ENCODE peak calls at places on chromosomes 12 and 14, in six cellular contexts. L is ovary; P is sigmoid colon; C is left ventricle myocardium inferior; N is naive thymus-derived CD4-positive, alpha-beta T cell; D is mucosa of descending colon. O is an unnamed sample.

GRCh38 chr12:54006700-54007220 is 2.0 kb upstream of the HOXC8 start:
- DNase-seq in L (no peak), P (no peak), D (no peak), C (no peak), N (no peak), O (no peak)

GRCh38 chr14:95056476-95056875 is 100.9 kb downstream of the DICER1 start:
- DNase-seq in N (no peak), L (no peak), C (no peak), P (peak; percentile 61), D (no peak), O (peak; percentile 51)

GRCh38 chr14:88791629-88792571 is 853 bp downstream of the EML5 start:
- DNase-seq in P (peak; percentile 66), D (no peak), N (peak; percentile 1), L (peak; percentile 39), C (no peak), O (no peak)

GRCh38 chr14:81519200-81519998 is 14.3 kb downstream of the SEL1L start:
- DNase-seq in D (no peak), C (no peak), L (no peak), N (peak; percentile 17), P (no peak), O (no peak)

GRCh38 chr12:45726594-45727300 is 2.8 kb upstream of the ARID2 start:
- DNase-seq in N (peak; percentile 11), D (peak; percentile 77), L (peak; percentile 68), P (peak; percentile 83), C (peak; percentile 61), O (peak; percentile 62)

GRCh38 chr12:27552886-27553560 is 29.0 kb downstream of the PPFIBP1 start:
- DNase-seq in C (no peak), N (no peak), P (no peak), D (no peak), L (no peak), O (no peak)

GRCh38 chr12:53502331-53502730 is 1.2 kb downstream of the TARBP2 start:
- DNase-seq in N (no peak), P (peak; percentile 49), L (peak; percentile 50), C (no peak), D (no peak), O (no peak)

GRCh38 chr12:6460751-6461371 is 9.0 kb downstream of the TAPBPL start:
- DNase-seq in D (no peak), L (no peak), C (no peak), N (peak; percentile 54), P (no peak), O (no peak)

GRCh38 chr12:25949343-25949742 is 9.1 kb upstream of the RASSF8 start:
- DNase-seq in L (no peak), N (no peak), P (no peak), D (no peak), C (no peak), O (no peak)

GRCh38 chr12:114925076-114925475 is 241.1 kb upstream of the TBX3 start:
- DNase-seq in P (no peak), D (no peak), L (no peak), C (no peak), N (no peak), O (no peak)

GRCh38 chr12:58801986-58802385 is 118.3 kb downstream of the LRIG3 start:
- DNase-seq in L (no peak), N (no peak), D (no peak), P (no peak), C (no peak), O (no peak)

GRCh38 chr12:34297790-34298164 is 275.5 kb downstream of the ALG10 start:
- DNase-seq in C (no peak), N (no peak), L (no peak), P (no peak), D (no peak), O (peak; percentile 27)
- H3K9me3 ChIP-seq in C (peaks cover 16% of the 10 kb centered on the region), N (peaks cover 56% of the 10 kb centered on the region), L (no peaks in the 10 kb centered on the region), P (no peaks in the 10 kb centered on the region), D (peaks cover 99% of the 10 kb centered on the region), O (no peaks in the 10 kb centered on the region)

GRCh38 chr14:48341069-48341468 is 665.7 kb upstream of the MDGA2 start:
- DNase-seq in D (no peak), N (no peak), P (no peak), L (no peak), C (no peak), O (no peak)
- H3K9me3 ChIP-seq in D (peaks cover 33% of the 10 kb centered on the region), N (no peaks in the 10 kb centered on the region), P (no peaks in the 10 kb centered on the region), L (no peaks in the 10 kb centered on the region), C (peaks cover 10% of the 10 kb centered on the region), O (no peaks in the 10 kb centered on the region)

DNA sequence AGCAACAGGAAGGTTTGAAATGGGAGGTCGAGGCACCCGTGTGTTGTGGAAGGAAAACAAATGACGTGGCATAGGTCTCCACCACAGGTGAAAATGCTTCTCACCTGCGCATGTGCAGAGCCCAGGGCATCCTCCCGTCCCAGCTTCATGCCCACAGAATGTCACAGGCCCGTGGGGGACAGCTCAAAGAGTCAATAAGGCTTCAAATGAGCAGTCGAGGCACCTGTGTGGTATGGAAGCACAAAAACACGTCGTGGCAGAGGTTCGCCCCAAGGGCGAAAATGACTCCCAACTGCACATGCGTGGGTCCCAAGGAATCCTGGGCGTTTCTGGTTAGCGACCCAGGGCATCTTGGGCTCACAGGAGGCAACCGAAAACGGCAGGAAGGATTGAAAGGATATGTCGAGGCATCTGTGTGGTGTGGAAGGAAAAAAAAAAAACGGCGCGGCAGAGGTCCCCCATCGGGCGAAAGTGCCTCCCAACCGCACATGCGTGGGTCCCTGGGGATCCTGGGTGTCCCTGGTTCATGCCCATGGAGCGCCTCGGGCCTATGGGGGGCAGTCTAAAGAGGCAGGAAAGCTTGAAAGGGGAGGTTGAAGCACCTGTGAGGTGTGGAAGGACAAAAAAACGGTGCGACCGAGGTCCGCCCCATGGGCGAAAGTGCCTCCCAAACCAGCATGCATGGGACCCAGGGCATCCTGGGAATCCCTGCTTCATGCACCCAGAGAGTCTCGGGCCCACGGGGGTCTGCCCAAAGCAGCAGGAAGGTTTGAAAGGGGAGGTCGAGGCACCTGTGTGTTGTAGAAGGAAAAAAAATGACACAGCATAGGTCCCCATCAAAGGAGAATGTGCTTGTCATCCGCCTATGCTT is 578.5 kb downstream of the ALG10 start:
- DNase-seq in P (no peak), C (no peak), D (peak; percentile 11), L (no peak), N (no peak), O (peak; percentile 23)
- H3K9me3 ChIP-seq in P (peaks cover 16% of the 10 kb centered on the region), C (peaks cover 100% of the 10 kb centered on the region), D (peaks cover 100% of the 10 kb centered on the region), L (no peaks in the 10 kb centered on the region), N (peaks cover 96% of the 10 kb centered on the region), O (peaks cover 2% of the 10 kb centered on the region)

GRCh38 chr14:36522347-36522971 is 2.4 kb upstream of the NKX2-1 start:
- DNase-seq in C (no peak), D (peak; percentile 18), L (no peak), N (no peak), P (no peak), O (no peak)

GRCh38 chr14:36525746-36526099 is 5.7 kb upstream of the NKX2-1 start:
- DNase-seq in L (no peak), C (no peak), P (no peak), D (no peak), N (no peak), O (no peak)

GRCh38 chr14:36522972-36523685 is 3.1 kb upstream of the NKX2-1 start:
- DNase-seq in D (no peak), N (no peak), P (no peak), C (no peak), L (no peak), O (no peak)

GRCh38 chr14:36524220-36524837 is 4.3 kb upstream of the NKX2-1 start:
- DNase-seq in P (no peak), C (no peak), L (no peak), D (no peak), N (no peak), O (no peak)

DNA sequence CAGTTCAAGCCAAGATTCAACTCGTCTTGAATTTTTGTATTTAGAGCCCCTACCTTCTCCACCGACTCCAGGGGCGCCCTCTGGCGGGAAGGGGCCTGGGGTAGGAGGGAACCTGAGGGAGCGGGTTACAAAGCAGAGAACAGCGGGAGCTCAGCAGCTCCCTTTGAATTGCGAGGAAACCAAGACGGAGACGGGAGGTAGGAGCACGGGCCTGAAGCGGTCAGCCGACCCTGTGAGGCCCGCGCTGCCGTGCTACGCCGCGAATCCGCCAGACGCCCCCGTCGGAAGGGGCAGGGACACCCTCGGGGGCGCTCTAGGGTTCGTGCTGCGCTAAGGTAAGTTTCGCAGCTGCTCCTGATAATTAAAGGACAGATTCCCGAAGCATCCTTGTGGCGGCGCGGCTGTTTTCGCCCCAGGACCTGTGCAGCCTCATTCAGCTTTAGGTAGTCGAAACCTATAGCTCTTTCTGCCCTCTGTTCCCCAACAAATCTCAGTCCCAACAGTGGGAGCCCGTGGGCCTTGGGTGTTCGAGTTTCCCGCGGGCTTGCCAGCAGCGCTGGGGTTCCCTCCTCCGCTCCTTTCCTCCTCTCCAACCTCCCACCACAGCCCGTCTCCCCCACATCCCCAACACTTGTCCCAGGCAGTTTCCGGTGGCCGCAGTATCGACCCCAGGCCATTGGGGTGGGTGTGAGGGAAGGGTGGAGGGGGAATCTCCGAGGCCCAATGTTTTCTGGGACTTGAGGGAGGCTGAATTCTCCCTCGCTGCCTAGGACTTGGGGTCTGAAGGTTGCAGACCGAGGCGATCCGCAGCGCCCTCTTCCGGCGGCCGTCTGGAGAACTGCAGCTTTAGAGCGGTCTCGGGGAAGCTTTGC is 5.1 kb upstream of the NKX2-1 start:
- DNase-seq in D (peak; percentile 62), N (no peak), C (no peak), P (no peak), L (no peak), O (no peak)
- H3K9me3 ChIP-seq in D (no peaks in the 10 kb centered on the region), N (no peaks in the 10 kb centered on the region), C (no peaks in the 10 kb centered on the region), P (no peaks in the 10 kb centered on the region), L (no peaks in the 10 kb centered on the region), O (no peaks in the 10 kb centered on the region)

DNA sequence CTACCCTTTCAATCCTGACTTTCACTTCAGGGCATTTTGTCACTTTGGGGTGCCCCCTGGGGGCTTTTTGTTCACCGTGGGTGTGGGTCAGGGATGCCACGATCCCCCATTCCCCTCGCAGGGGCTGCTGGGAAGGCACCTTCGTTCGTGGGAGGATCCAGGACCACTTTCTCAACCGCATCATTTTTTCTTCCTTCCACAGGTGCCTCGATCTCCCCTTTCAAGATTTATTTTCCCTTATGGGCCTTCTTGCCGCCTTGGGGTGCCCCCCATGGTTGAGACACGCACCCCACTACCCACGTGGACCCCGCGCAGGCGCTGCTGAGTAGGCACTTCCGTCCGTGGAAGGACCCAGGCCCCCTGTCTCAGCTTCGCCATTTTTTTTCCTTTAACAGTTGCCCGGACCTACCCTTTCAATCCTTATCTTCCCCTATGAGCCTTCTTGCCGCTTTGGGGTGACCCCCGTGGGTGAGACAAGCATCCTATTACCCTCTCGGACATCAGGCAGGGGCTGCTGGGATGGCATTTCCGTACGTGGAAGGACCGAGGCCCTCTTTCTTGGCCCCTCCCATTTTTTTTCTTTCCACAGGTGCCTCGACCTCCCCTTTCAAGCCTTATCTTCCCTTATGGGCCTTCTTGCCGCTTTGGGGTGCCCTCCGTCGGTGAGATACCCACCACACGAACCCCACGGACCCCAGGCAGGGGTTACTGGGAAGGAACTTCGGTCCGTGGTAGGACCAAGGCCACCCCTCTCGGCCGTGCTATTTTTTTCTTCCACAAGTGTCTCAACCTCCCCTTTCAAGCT is 268.1 kb downstream of the ALG10 start:
- DNase-seq in C (peak; percentile 6), L (peak; percentile 2), P (peak; percentile 40), N (no peak), D (peak; percentile 9), O (peak; percentile 37)
- H3K9me3 ChIP-seq in C (peaks cover 41% of the 10 kb centered on the region), L (no peaks in the 10 kb centered on the region), P (peaks cover 9% of the 10 kb centered on the region), N (peaks cover 55% of the 10 kb centered on the region), D (peaks cover 98% of the 10 kb centered on the region), O (no peaks in the 10 kb centered on the region)

GRCh38 chr14:106666341-106666740 is 1140.0 kb downstream of the TMEM121 start:
- DNase-seq in P (no peak), D (no peak), L (no peak), N (no peak), C (no peak), O (no peak)
- H3K9me3 ChIP-seq in P (no peaks in the 10 kb centered on the region), D (peaks cover 7% of the 10 kb centered on the region), L (no peaks in the 10 kb centered on the region), N (no peaks in the 10 kb centered on the region), C (no peaks in the 10 kb centered on the region), O (peaks cover 3% of the 10 kb centered on the region)